ENCODE peak calls at places on chromosome X, in four cellular contexts. O is lung, V is pancreas, I is keratinocyte. U is an unnamed sample.

GRCh38 chrX:57651169-57651919 is 28.7 kb downstream of the NLRP2B start:
- DNase-seq in O (no peak), V (no peak), I (no peak), U (no peak)

GRCh38 chrX:37887347-37887746 is 40.0 kb upstream of the DYNLT3 start:
- DNase-seq in O (no peak), V (no peak), I (no peak), U (no peak)

GRCh38 chrX:12700745-12701144 is 90.5 kb upstream of the PRPS2 start:
- DNase-seq in O (no peak), V (peak; percentile 58), I (no peak), U (no peak)

GRCh38 chrX:10617186-10617963 is 3.0 kb downstream of the MID1 start:
- DNase-seq in O (no peak), V (no peak), I (no peak), U (no peak)

GRCh38 chrX:24899391-24899790 is 116.4 kb downstream of the ARX start:
- DNase-seq in O (no peak), V (no peak), I (no peak), U (no peak)

GRCh38 chrX:44003975-44004374 is 30.8 kb upstream of the NDP start:
- DNase-seq in O (no peak), V (no peak), I (no peak), U (no peak)

GRCh38 chrX:130793966-130794365 is 109.0 kb downstream of the ENOX2 start:
- DNase-seq in O (no peak), V (no peak), I (no peak), U (no peak)

GRCh38 chrX:100090931-100091330 is 319.1 kb downstream of the PCDH19 start:
- DNase-seq in O (no peak), V (no peak), I (no peak), U (no peak)

GRCh38 chrX:97766496-97767095 is 882.9 kb downstream of the RPA4 start:
- DNase-seq in O (no peak), V (no peak), I (no peak), U (no peak)

GRCh38 chrX:119230850-119231249 is 5.2 kb upstream of the PGRMC1 start:
- DNase-seq in O (no peak), V (no peak), I (no peak), U (no peak)

GRCh38 chrX:67480789-67481188 is 63.0 kb upstream of the AR start:
- DNase-seq in O (no peak), V (no peak), I (no peak), U (no peak)

GRCh38 chrX:34918856-34919255 is 23.7 kb upstream of the FAM47B start:
- DNase-seq in O (no peak), V (no peak), I (no peak), U (peak; percentile 38)
- TF ChIP-seq CTCF in O (no peak), V (no peak), I (peak; percentile 55), U (peak; percentile 50)

GRCh38 chrX:79169484-79169883 is 25.0 kb downstream of the GPR174 start:
- DNase-seq in O (no peak), V (no peak), I (no peak), U (no peak)

GRCh38 chrX:79176028-79176427 is 31.5 kb downstream of the GPR174 start:
- DNase-seq in O (no peak), V (no peak), I (no peak), U (no peak)

GRCh38 chrX:79174949-79175644 is 30.6 kb downstream of the GPR174 start:
- DNase-seq in O (no peak), V (no peak), I (no peak), U (no peak)

GRCh38 chrX:79167437-79167836 is 22.9 kb downstream of the GPR174 start:
- DNase-seq in O (no peak), V (no peak), I (no peak), U (no peak)

DNA sequence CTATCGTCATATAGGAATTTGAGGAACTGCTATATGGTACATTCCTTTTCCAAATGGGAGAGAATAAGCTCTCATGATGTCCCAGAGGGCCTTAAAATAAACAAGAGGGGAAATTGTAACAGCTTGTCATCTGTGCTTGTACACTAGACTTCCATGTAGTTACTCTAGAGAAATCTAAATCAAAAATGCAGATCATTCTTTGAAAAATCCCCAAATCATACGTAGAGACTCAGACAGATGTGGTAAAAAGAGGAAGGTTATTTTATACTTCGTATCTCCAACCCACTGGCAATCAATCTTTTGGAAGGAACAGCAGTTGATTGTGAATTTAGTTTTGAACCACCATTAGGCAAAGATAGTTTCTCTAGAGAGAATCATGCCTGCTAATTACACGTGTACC is 26.1 kb downstream of the GPR174 start:
- DNase-seq in O (no peak), V (no peak), I (no peak), U (no peak)
- H3K4me1 ChIP-seq in O (no peaks in the 10 kb centered on the region), V (no peaks in the 10 kb centered on the region), I (no peaks in the 10 kb centered on the region), U (no peaks in the 10 kb centered on the region)

GRCh38 chrX:14630724-14631123 is 101.4 kb downstream of the GLRA2 start:
- DNase-seq in O (no peak), V (no peak), I (no peak), U (no peak)
- TF ChIP-seq CTCF in O (no peak), V (no peak), I (peak; percentile 21), U (no peak)

GRCh38 chrX:153634832-153635231 is 12.2 kb upstream of the DUSP9 start:
- DNase-seq in O (no peak), V (no peak), I (no peak), U (no peak)

GRCh38 chrX:153637121-153638040 is 9.6 kb upstream of the DUSP9 start:
- DNase-seq in O (no peak), V (no peak), I (no peak), U (no peak)

GRCh38 chrX:153635388-153635787 is 11.6 kb upstream of the DUSP9 start:
- DNase-seq in O (no peak), V (no peak), I (no peak), U (no peak)

GRCh38 chrX:153636716-153637115 is 10.3 kb upstream of the DUSP9 start:
- DNase-seq in O (no peak), V (no peak), I (no peak), U (no peak)

DNA sequence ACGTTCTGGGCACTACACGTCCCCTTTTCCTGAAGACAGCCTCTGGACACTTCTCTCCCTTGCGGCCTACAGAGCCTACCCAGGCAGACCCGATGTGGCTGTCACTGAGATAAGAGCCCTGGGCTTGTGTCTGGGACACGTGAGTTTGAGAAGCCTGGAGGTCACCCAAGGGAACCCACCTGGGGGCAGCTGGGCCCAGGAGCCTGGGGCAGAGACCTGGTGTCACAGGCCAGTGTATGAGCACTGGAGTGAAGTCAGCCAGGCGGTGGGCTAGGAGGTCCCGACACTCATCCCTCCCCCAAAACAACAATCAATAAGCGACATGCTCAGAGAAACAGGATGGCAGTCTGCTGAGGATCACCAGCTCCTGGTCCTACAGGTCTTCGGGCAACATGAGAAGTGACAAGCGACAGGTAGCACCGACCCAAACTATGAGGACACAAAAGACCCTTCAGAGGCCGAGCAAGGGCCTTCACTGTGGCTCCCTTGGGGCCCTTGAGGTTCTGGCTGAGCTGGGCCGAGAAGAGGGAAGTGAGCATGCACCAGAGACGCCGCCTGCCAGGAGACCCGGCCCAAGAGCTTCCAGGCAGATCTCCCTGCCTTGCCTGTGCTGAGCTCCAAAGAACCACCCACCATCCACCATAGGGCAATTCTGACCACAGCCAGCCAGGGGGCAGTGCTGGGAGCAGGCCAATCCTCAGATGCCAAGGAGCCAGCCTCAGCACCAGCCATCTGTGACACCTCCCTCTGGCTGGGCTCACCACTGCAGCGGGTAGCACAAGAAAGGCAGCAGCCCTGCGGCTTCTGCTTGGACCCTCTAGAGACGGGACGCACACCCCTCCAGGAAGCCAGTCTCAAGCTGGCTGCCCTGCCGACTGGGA is 11.0 kb upstream of the DUSP9 start:
- DNase-seq in O (no peak), V (no peak), I (no peak), U (peak; percentile 35)
- H3K4me1 ChIP-seq in O (peaks cover 4% of the 10 kb centered on the region), V (no peaks in the 10 kb centered on the region), I (peaks cover 3% of the 10 kb centered on the region), U (no peaks in the 10 kb centered on the region)

GRCh38 chrX:125132274-125132673 is 187.4 kb upstream of the TEX13C start:
- DNase-seq in O (no peak), V (no peak), I (no peak), U (no peak)
- TF ChIP-seq CTCF in O (no peak), V (no peak), I (no peak), U (peak; percentile 3)

DNA sequence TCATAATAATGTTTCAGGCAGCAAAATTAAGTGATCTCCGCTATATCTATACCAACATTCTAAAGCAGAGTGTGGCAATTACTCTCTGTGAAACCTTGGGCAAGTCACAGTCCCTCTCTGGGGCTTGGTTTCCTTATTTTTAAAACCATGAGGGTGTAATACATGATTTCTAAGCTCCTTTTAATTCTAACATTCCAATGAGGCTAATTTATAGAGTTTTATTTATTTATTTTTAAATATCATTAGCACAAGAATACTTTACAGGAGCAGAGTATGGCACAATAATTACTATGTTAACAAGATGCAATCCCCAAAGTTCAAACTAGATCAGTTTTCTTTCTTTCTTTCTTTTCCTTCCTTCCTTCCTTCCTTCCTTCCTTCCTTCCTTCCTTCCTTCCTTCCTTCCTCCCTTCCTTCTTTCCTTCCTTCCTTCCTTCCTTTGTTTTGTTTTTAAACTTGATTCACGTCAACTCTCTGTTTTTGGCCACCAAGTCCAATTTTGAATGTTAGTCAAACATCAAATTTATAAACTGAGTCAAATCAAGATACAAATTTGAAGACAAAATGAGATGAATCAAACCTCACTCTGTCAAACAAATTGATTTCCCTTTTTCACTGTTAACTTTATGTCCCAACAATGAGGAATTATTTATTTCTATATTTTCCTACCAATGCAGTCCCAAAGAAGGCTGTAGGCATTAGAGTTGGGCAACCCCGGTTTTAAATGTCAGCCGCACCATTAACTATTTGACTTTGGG is 50.2 kb upstream of the GPR174 start:
- DNase-seq in O (no peak), V (no peak), I (no peak), U (no peak)
- H3K4me1 ChIP-seq in O (no peaks in the 10 kb centered on the region), V (no peaks in the 10 kb centered on the region), I (no peaks in the 10 kb centered on the region), U (no peaks in the 10 kb centered on the region)

GRCh38 chrX:104310084-104310483 is 55.4 kb upstream of the ESX1 start:
- DNase-seq in O (no peak), V (no peak), I (no peak), U (peak; percentile 1)
- TF ChIP-seq CTCF in O (no peak), V (no peak), I (no peak), U (no peak)

GRCh38 chrX:39096599-39096998 is 295.3 kb downstream of the MID1IP1 start:
- DNase-seq in O (no peak), V (no peak), I (no peak), U (no peak)
- H3K4me1 ChIP-seq in O (no peaks in the 10 kb centered on the region), V (no peaks in the 10 kb centered on the region), I (no peaks in the 10 kb centered on the region), U (no peaks in the 10 kb centered on the region)

U was measured in Caco-2.